ENCODE peak calls at places on chromosomes 6 and 20, in seven cellular contexts. B is smooth muscle cell of the brain vasculature, C is KBM-7, M is heart left ventricle, K is substantia nigra, D is HFFc6, R is activated B cell treated with CpG ODN at 0.5 μM for 24 hours. A is an unnamed sample.

GRCh38 chr6:125124250-125124777 is 29.3 kb upstream of the TPD52L1 start:
- DNase-seq in B (no peak), C (no peak), M (no peak), K (no peak), D (peak), R (no peak), A (no peak)

GRCh38 chr6:109513571-109514071 is 30.6 kb upstream of the ZBTB24 start:
- DNase-seq in B (peak), C (no peak), M (no peak), K (no peak), D (peak), R (no peak), A (no peak)

GRCh38 chr6:166515072-166515810 is 71.2 kb downstream of the RAMACL start:
- DNase-seq in B (peak), C (no peak), M (peak), K (peak), D (peak), R (peak), A (no peak)

GRCh38 chr20:64090165-64090564 is 6.0 kb upstream of the LKAAEAR1 start:
- DNase-seq in B (no peak), C (no peak), M (no peak), K (no peak), D (no peak), R (no peak), A (no peak)

GRCh38 chr20:39850821-39851330 is 838.2 kb downstream of the MAFB start:
- DNase-seq in B (no peak), C (no peak), M (no peak), K (no peak), D (peak), R (no peak), A (no peak)

GRCh38 chr6:116877743-116878142 is 701 bp downstream of the RFX6 start:
- DNase-seq in B (no peak), C (no peak), M (no peak), K (no peak), D (no peak), R (no peak), A (no peak)

GRCh38 chr6:35663447-35664235 is 25.1 kb downstream of the FKBP5 start:
- DNase-seq in B (peak), C (no peak), M (no peak), K (no peak), D (peak), R (no peak), A (no peak)

GRCh38 chr6:41560440-41561192 is 14.4 kb downstream of the FOXP4 start:
- DNase-seq in B (no peak), C (peak), M (peak), K (no peak), D (no peak), R (peak), A (peak)

GRCh38 chr6:130743175-130743574 is 84.0 kb upstream of the SMLR1 start:
- DNase-seq in B (no peak), C (no peak), M (no peak), K (no peak), D (no peak), R (no peak), A (no peak)

GRCh38 chr6:138682722-138683521 is 90.6 kb upstream of the CCDC28A start:
- DNase-seq in B (no peak), C (no peak), M (no peak), K (no peak), D (peak), R (no peak), A (no peak)

GRCh38 chr6:113927001-113927400 is 43.9 kb downstream of the HDAC2 start:
- DNase-seq in B (no peak), C (no peak), M (no peak), K (no peak), D (no peak), R (no peak), A (no peak)

GRCh38 chr6:145241039-145241438 is 494.3 kb downstream of the EPM2A start:
- DNase-seq in B (no peak), C (no peak), M (no peak), K (no peak), D (peak), R (no peak), A (no peak)

GRCh38 chr6:75775219-75775618 is 26.2 kb downstream of the MYO6 start:
- DNase-seq in B (no peak), C (no peak), M (peak), K (no peak), D (no peak), R (no peak), A (no peak)

GRCh38 chr6:74182992-74183391 is 487.0 kb downstream of the CD109 start:
- DNase-seq in B (no peak), C (no peak), M (no peak), K (peak), D (no peak), R (no peak), A (no peak)

GRCh38 chr20:57881466-57882405 is 171.9 kb upstream of the PMEPA1 start:
- DNase-seq in B (no peak), C (no peak), M (no peak), K (no peak), D (no peak), R (no peak), A (no peak)

GRCh38 chr20:64239449-64240242 is 15.9 kb upstream of the PCMTD2 start:
- DNase-seq in B (no peak), C (no peak), M (no peak), K (no peak), D (no peak), R (peak), A (no peak)

GRCh38 chr6:20790032-20790791 is 256.0 kb downstream of the CDKAL1 start:
- DNase-seq in B (no peak), C (no peak), M (no peak), K (no peak), D (no peak), R (no peak), A (no peak)

GRCh38 chr6:148203970-148204369 is 138.7 kb upstream of the SASH1 start:
- DNase-seq in B (no peak), C (peak), M (no peak), K (no peak), D (no peak), R (no peak), A (peak)

GRCh38 chr20:24764027-24764797 is 184.9 kb upstream of the CST7 start:
- DNase-seq in B (no peak), C (no peak), M (no peak), K (no peak), D (no peak), R (no peak), A (no peak)

GRCh38 chr20:62815066-62815991 is 1.5 kb upstream of the COL9A3 start:
- DNase-seq in B (no peak), C (no peak), M (no peak), K (no peak), D (no peak), R (no peak), A (no peak)

GRCh38 chr20:23998392-23998791 is 9.8 kb upstream of the GGTLC1 start:
- DNase-seq in B (no peak), C (no peak), M (no peak), K (no peak), D (no peak), R (no peak), A (no peak)

GRCh38 chr6:104969785-104970581 is 13.1 kb downstream of the LIN28B start:
- DNase-seq in B (no peak), C (peak), M (no peak), K (no peak), D (no peak), R (no peak), A (peak)

GRCh38 chr6:138520463-138520862 is 21.2 kb upstream of the NHSL1 start:
- DNase-seq in B (no peak), C (peak), M (no peak), K (no peak), D (peak), R (no peak), A (peak)

GRCh38 chr6:7912736-7913517 is 2.3 kb upstream of the TXNDC5 start:
- DNase-seq in B (no peak), C (no peak), M (no peak), K (no peak), D (no peak), R (no peak), A (no peak)

GRCh38 chr6:170532867-170533488 is 20.1 kb downstream of the PSMB1 start:
- DNase-seq in B (no peak), C (no peak), M (no peak), K (no peak), D (no peak), R (no peak), A (no peak)

GRCh38 chr6:116529466-116529969 is 16.0 kb downstream of the TRAPPC3L start:
- DNase-seq in B (no peak), C (no peak), M (no peak), K (no peak), D (no peak), R (no peak), A (no peak)

GRCh38 chr20:7031222-7031621 is 263.7 kb downstream of the BMP2 start:
- DNase-seq in B (no peak), C (no peak), M (no peak), K (no peak), D (no peak), R (no peak), A (no peak)

GRCh38 chr6:112980676-112981075 is 633.5 kb downstream of the RFPL4B start:
- DNase-seq in B (no peak), C (no peak), M (no peak), K (no peak), D (no peak), R (no peak), A (no peak)

GRCh38 chr20:53444386-53444785 is 149.3 kb downstream of the ZNF217 start:
- DNase-seq in B (no peak), C (no peak), M (no peak), K (no peak), D (no peak), R (no peak), A (no peak)

GRCh38 chr20:36579996-36580545 is 6.7 kb downstream of the TGIF2 start:
- DNase-seq in B (no peak), C (no peak), M (no peak), K (no peak), D (peak), R (no peak), A (no peak)

GRCh38 chr6:15062311-15063252 is 183.3 kb upstream of the JARID2 start:
- DNase-seq in B (peak), C (peak), M (no peak), K (no peak), D (peak), R (no peak), A (no peak)

GRCh38 chr6:45576648-45577624 is 199.2 kb upstream of the SUPT3H start:
- DNase-seq in B (no peak), C (no peak), M (peak), K (peak), D (no peak), R (no peak), A (no peak)

GRCh38 chr20:24899153-24899552 is 49.9 kb upstream of the CST7 start:
- DNase-seq in B (no peak), C (no peak), M (no peak), K (no peak), D (no peak), R (no peak), A (no peak)

GRCh38 chr6:158907931-158908330 is 88.8 kb upstream of the EZR start:
- DNase-seq in B (no peak), C (no peak), M (no peak), K (no peak), D (no peak), R (no peak), A (no peak)

GRCh38 chr6:41635365-41635764 is 2.9 kb upstream of the MDFI start:
- DNase-seq in B (no peak), C (no peak), M (no peak), K (no peak), D (no peak), R (no peak), A (no peak)

GRCh38 chr6:93318127-93318526 is 101.2 kb downstream of the EPHA7 start:
- DNase-seq in B (no peak), C (no peak), M (no peak), K (peak), D (no peak), R (no peak), A (no peak)